ENCODE peak calls at places on chromosomes 5 and 9, in nine cellular contexts. Q is tibial nerve, F is heart left ventricle, K is IMR-90, L is transverse colon, T is body of pancreas, V is ovary, B is breast epithelium, A is uterus. H is an unnamed sample. For H3K4me1, the result is how much of the 10 kb centered on the place peaks cover.

GRCh38 chr9:136571525-136571924 is 25.7 kb upstream of the NOTCH1 start:
- DNase-seq in B (no peak), K (no peak), F (no peak), A (no peak), T (no peak), Q (no peak), V (no peak), L (no peak), H (no peak)

GRCh38 chr5:52799358-52799982 is 11.8 kb downstream of the ITGA1 start:
- DNase-seq in K (peak), A (peak), V (no peak), B (peak), T (peak), Q (no peak), L (peak), F (peak), H (peak)

GRCh38 chr5:169712428-169712827 is 75.4 kb downstream of the DOCK2 start:
- DNase-seq in T (no peak), B (no peak), Q (no peak), L (no peak), K (peak), V (no peak), F (no peak), A (no peak), H (no peak)

GRCh38 chr9:116030532-116030931 is 123.1 kb upstream of the PAPPA start:
- DNase-seq in F (no peak), Q (no peak), L (no peak), A (no peak), K (peak), T (no peak), V (no peak), B (no peak), H (no peak)

GRCh38 chr5:79931866-79932265 is 59.2 kb downstream of the MTX3 start:
- DNase-seq in T (no peak), L (no peak), K (no peak), V (no peak), B (no peak), A (no peak), Q (no peak), F (no peak), H (no peak)

GRCh38 chr9:90307177-90307833 is 335.3 kb downstream of the DIRAS2 start:
- DNase-seq in Q (no peak), B (no peak), F (no peak), T (peak), K (no peak), L (no peak), A (no peak), V (no peak), H (no peak)

GRCh38 chr5:95102687-95103086 is 182.2 kb downstream of the MCTP1 start:
- DNase-seq in B (no peak), L (no peak), A (no peak), F (no peak), K (no peak), V (no peak), Q (no peak), T (no peak), H (no peak)

GRCh38 chr5:139903805-139904565 is 108.4 kb downstream of the PSD2 start:
- DNase-seq in K (no peak), V (peak), Q (no peak), T (no peak), F (no peak), L (no peak), B (no peak), A (no peak), H (peak)

GRCh38 chr9:99601506-99601905 is 220.2 kb upstream of the NR4A3 start:
- DNase-seq in V (no peak), K (no peak), F (no peak), A (no peak), L (no peak), B (no peak), T (peak), Q (no peak), H (no peak)

GRCh38 chr9:77885104-77885672 is 146.4 kb downstream of the GNAQ start:
- DNase-seq in K (no peak), B (no peak), Q (no peak), V (no peak), A (no peak), T (no peak), F (no peak), L (no peak), H (no peak)

GRCh38 chr9:38186372-38187115 is 117.5 kb upstream of the SHB start:
- DNase-seq in L (no peak), Q (no peak), T (no peak), B (no peak), V (no peak), F (no peak), A (no peak), K (no peak), H (no peak)

GRCh38 chr9:91949946-91950664 is at the start of gene ROR2:
- DNase-seq in A (peak), V (peak), T (peak), K (peak), B (peak), L (peak), F (no peak), Q (no peak), H (peak)

GRCh38 chr9:131349881-131350563 is 43.9 kb upstream of the PRRC2B start:
- DNase-seq in V (peak), L (peak), B (peak), F (peak), Q (peak), A (peak), K (peak), T (peak), H (peak)

GRCh38 chr9:120394058-120394669 is 185.8 kb downstream of the CDK5RAP2 start:
- DNase-seq in Q (no peak), B (no peak), T (no peak), A (no peak), L (no peak), V (no peak), K (peak), F (no peak), H (no peak)

GRCh38 chr9:131616983-131617604 is 71.8 kb downstream of the PRRT1B start:
- DNase-seq in B (no peak), L (no peak), Q (no peak), F (no peak), T (no peak), K (no peak), V (no peak), A (no peak), H (no peak)

GRCh38 chr5:172420215-172420934 is 34.0 kb downstream of the SH3PXD2B start:
- DNase-seq in A (peak), V (peak), T (peak), Q (peak), F (peak), K (peak), B (peak), L (peak), H (peak)

GRCh38 chr5:90056911-90057705 is 352.4 kb downstream of the CETN3 start:
- DNase-seq in B (no peak), F (peak), V (no peak), T (no peak), A (no peak), K (no peak), L (no peak), Q (no peak), H (no peak)

GRCh38 chr5:140329739-140330481 is 16.5 kb downstream of the HBEGF start:
- DNase-seq in L (no peak), F (no peak), B (no peak), T (no peak), K (no peak), Q (no peak), A (no peak), V (no peak), H (no peak)

GRCh38 chr5:29548262-29548661 is 1645.2 kb upstream of the CDH6 start:
- DNase-seq in B (no peak), A (no peak), F (no peak), Q (no peak), V (no peak), K (no peak), T (no peak), L (no peak), H (no peak)

GRCh38 chr9:134776080-134776796 is 104.4 kb upstream of the FCN2 start:
- DNase-seq in B (no peak), L (no peak), F (no peak), V (no peak), A (no peak), K (peak), Q (no peak), T (no peak), H (no peak)

GRCh38 chr9:108972186-108972585 is 38.0 kb downstream of the ABITRAM start:
- DNase-seq in Q (no peak), F (no peak), T (no peak), A (no peak), B (no peak), K (no peak), L (no peak), V (no peak), H (no peak)

GRCh38 chr5:16736158-16736994 is 119.6 kb upstream of the RETREG1 start:
- DNase-seq in Q (peak), B (peak), T (peak), F (peak), K (peak), V (no peak), A (no peak), L (peak), H (peak)

GRCh38 chr5:172706796-172707195 is 64.2 kb downstream of the DUSP1 start:
- DNase-seq in F (no peak), B (no peak), V (no peak), Q (no peak), L (no peak), K (no peak), A (no peak), T (no peak), H (no peak)

GRCh38 chr5:171588790-171589189 is 169.3 kb downstream of the FGF18 start:
- DNase-seq in B (no peak), A (no peak), V (no peak), Q (no peak), K (no peak), L (no peak), F (no peak), T (no peak), H (no peak)

GRCh38 chr5:123460296-123460729 is 37.1 kb upstream of the CEP120 start:
- DNase-seq in L (peak), F (no peak), V (no peak), A (no peak), Q (no peak), K (peak), B (no peak), T (peak), H (no peak)

GRCh38 chr9:137204731-137205125 is 720 bp downstream of the TMEM203 start:
- DNase-seq in A (no peak), V (no peak), B (no peak), Q (no peak), K (no peak), L (no peak), T (no peak), F (no peak), H (no peak)

GRCh38 chr9:129141066-129142041 is 30.1 kb downstream of the PTPA start:
- DNase-seq in T (peak), V (peak), F (peak), Q (peak), L (peak), K (peak), A (peak), B (peak), H (peak)

GRCh38 chr5:171416160-171417049 is 3.0 kb upstream of the FGF18 start:
- DNase-seq in F (no peak), A (no peak), Q (no peak), L (no peak), V (no peak), T (no peak), K (no peak), B (peak), H (no peak)

GRCh38 chr5:53360811-53361210 is 119.6 kb upstream of the FST start:
- DNase-seq in B (no peak), V (no peak), Q (no peak), A (no peak), F (no peak), T (no peak), L (no peak), K (peak), H (no peak)

GRCh38 chr5:177603631-177604030 is 3.7 kb downstream of the B4GALT7 start:
- DNase-seq in F (no peak), K (no peak), A (no peak), B (no peak), L (no peak), T (no peak), Q (no peak), V (no peak), H (no peak)

GRCh38 chr5:83072946-83073345 is 4.2 kb downstream of the TMEM167A start:
- DNase-seq in K (no peak), F (no peak), T (no peak), B (no peak), Q (no peak), L (no peak), V (no peak), A (no peak), H (no peak)

GRCh38 chr5:61275841-61276240 is 56.2 kb upstream of the ZSWIM6 start:
- DNase-seq in Q (peak), V (no peak), B (peak), F (peak), L (peak), T (no peak), A (no peak), K (peak), H (no peak)

GRCh38 chr5:28408186-28408585 is 1369.8 kb upstream of the CDH9 start:
- DNase-seq in B (no peak), L (no peak), F (no peak), K (no peak), Q (no peak), T (no peak), A (no peak), V (no peak), H (no peak)

GRCh38 chr9:16384993-16385392 is 485.5 kb downstream of the BNC2 start:
- DNase-seq in A (no peak), B (no peak), Q (no peak), L (no peak), T (no peak), K (no peak), V (no peak), F (no peak), H (no peak)

GRCh38 chr5:174384509-174384947 is 339.0 kb downstream of the NSG2 start:
- DNase-seq in K (peak), L (peak), T (no peak), B (no peak), F (no peak), V (no peak), Q (no peak), A (no peak), H (no peak)

GRCh38 chr9:16182784-16183183 is 629.9 kb downstream of the CCDC171 start:
- DNase-seq in T (no peak), V (no peak), L (no peak), Q (no peak), F (no peak), A (no peak), K (no peak), B (no peak), H (no peak)

GRCh38 chr5:99702565-99702964 is 773.8 kb upstream of the CHD1 start:
- DNase-seq in L (no peak), T (no peak), K (no peak), Q (no peak), B (no peak), F (no peak), A (no peak), V (no peak), H (no peak)

GRCh38 chr9:69174645-69175487 is 789 bp downstream of the TJP2 start:
- DNase-seq in Q (peak), A (peak), F (peak), K (peak), L (peak), B (peak), V (peak), T (no peak), H (no peak)
- TF ChIP-seq POLR2A in Q (no peak), A (no peak), F (no peak), K (peak), L (no peak), B (no peak), V (no peak), T (no peak), H (no peak)

GRCh38 chr5:66884589-66885228 is 288.5 kb downstream of the MAST4 start:
- DNase-seq in K (no peak), B (no peak), V (no peak), Q (no peak), T (no peak), F (no peak), L (no peak), A (no peak), H (no peak)
- H3K4me1 ChIP-seq in K (under half), B (under half), V (under half), Q (under half), T (under half), F (under half), L (under half), A (under half), H (under half)

GRCh38 chr5:36690041-36690941 is 83.9 kb downstream of the SLC1A3 start:
- DNase-seq in V (peak), K (peak), F (peak), Q (peak), T (peak), B (peak), L (peak), A (peak), H (peak)
- TF ChIP-seq POLR2A in V (no peak), K (no peak), F (peak), Q (no peak), T (no peak), B (no peak), L (no peak), A (no peak), H (no peak)

GRCh38 chr9:98161851-98162250 is 30.6 kb downstream of the CORO2A start:
- DNase-seq in B (no peak), V (no peak), T (no peak), K (no peak), F (no peak), A (no peak), Q (no peak), L (no peak), H (no peak)
- H3K4me1 ChIP-seq in B (under half), V (under half), T (under half), K (under half), F (under half), A (under half), Q (under half), L (under half), H (under half)

GRCh38 chr5:150665044-150665443 is 4.0 kb downstream of the MYOZ3 start:
- DNase-seq in V (no peak), B (peak), K (peak), A (no peak), T (no peak), Q (no peak), F (no peak), L (no peak), H (no peak)

GRCh38 chr5:150661821-150662596 is 958 bp downstream of the MYOZ3 start:
- DNase-seq in T (no peak), A (peak), Q (no peak), V (no peak), B (peak), F (no peak), L (no peak), K (no peak), H (no peak)

GRCh38 chr5:150661086-150661485 is at the start of gene MYOZ3:
- DNase-seq in V (no peak), L (no peak), F (no peak), Q (no peak), T (no peak), K (no peak), A (peak), B (peak), H (no peak)

GRCh38 chr5:150662731-150663516 is 1.9 kb downstream of the MYOZ3 start:
- DNase-seq in V (no peak), F (no peak), Q (no peak), L (no peak), A (peak), T (no peak), K (no peak), B (peak), H (no peak)

DNA sequence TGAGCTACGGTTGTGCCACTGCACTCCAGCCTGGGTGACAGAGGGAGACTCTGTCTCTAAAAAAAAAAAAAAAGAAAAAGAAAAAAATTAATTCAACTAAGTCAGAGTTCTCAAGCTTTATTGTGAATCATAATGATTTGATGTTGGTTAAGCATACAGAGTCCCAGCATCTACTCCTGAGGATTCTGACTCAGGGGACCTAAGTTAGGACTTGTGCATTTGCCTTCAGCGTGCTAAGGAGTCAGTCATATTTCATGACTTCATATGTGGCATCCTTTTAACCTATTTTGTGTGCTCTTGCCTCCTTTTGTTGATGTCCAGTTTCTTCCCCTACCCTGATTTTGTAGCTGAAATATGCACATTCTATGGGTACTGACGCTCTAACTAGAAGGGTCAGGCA is 2.9 kb downstream of the MYOZ3 start:
- DNase-seq in T (no peak), L (no peak), Q (no peak), V (no peak), F (no peak), K (no peak), A (no peak), B (no peak), H (no peak)
- TF ChIP-seq POLR2A in T (no peak), L (no peak), Q (no peak), V (no peak), F (no peak), K (no peak), A (no peak), B (no peak), H (no peak)

DNA sequence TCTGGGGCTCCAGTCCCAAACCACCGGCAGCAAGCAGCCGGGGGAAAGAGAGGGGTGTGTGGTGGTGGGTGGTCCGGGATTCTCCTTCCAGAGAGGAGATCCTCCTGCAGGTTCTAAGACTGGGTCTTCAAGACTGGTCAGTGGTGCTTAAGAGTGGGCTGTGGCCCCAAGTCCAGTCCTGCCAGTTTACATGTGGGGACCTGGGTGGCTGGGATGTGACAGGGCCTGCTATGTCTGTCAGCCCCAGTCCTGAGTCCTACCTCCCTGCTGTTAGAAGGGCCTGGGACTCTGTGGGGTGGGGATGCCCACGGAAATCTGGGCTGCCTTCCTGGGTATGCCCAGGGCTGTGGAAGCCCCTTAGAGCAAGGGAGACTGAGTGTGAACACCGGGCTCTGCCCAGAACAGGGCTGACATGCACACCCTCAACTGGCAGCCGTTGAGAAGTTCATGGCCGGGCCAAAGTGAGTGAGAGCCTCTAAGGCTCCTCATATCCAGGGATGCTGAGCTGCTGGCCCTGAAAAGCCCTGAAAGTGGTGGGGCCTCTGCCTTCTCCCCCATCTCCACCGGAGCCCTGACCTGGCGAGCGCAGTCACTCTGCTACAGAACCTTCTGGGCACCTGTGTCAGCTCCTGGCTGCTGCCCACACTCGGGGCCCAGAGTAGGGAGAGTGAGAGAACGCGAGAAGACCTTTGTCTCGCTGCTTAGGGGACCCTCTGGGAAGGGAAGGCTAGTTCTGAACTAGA is 1.7 kb downstream of the PHF2 start:
- DNase-seq in F (no peak), L (no peak), B (peak), T (no peak), K (no peak), Q (no peak), A (no peak), V (peak), H (no peak)
- H3K4me1 ChIP-seq in F (half or more), L (half or more), B (under half), T (half or more), K (under half), Q (under half), A (under half), V (under half), H (under half)

DNA sequence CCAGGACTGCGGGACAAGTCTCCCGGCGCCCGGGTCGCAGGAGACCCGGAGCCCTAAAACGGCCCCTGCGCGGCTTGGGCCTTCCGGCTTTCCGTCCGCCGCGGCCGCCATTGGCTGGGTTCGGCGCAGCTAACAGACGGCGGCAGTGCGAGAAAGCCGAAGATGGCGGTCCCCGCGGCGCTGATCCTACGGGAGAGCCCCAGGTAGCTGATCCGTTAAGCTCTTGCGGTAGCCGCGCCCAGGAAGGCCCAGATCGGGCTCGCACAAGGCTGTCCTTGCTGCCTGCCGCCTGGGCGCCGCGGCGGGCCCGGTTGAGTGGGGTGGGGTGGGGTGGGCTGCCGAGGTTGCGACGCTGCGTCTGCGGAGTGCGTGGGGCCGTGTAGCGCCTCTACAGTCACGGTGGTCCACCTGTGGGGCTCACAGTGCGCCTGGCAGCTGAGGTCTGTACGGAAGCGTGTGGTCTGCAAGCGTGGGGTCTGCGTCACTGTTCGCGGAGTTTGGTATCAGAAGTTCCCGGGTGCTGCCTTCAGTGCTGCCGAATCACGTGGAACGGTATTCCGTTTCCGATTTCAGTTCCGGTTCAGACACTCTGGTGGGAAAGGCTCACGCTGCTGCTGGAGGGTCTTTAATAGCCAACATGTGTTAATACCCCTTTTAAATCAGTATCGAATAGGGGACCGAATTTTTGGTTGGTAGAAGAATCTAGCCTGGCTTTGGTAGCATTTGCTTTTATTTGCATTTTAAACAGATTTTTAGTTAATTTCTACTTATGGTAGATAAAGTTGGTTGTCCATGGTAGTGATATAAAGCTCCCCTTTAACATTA is at the start of gene COMMD10:
- DNase-seq in V (peak), A (peak), B (peak), T (peak), Q (peak), F (peak), L (peak), K (peak), H (peak)
- TF ChIP-seq POLR2A in V (peak), A (peak), B (no peak), T (peak), Q (no peak), F (peak), L (peak), K (peak), H (peak)

GRCh38 chr5:143117821-143118220 is 285.7 kb downstream of the NR3C1 start:
- DNase-seq in B (no peak), T (no peak), A (no peak), L (no peak), V (no peak), K (no peak), F (no peak), Q (no peak), H (no peak)
- H3K4me1 ChIP-seq in B (under half), T (under half), A (under half), L (under half), V (under half), K (under half), F (under half), Q (under half), H (under half)